ENCODE peak calls at places on chromosomes 13 and 19, in six cellular contexts. S, J, B, Y, W and Z are unnamed samples. For H3K36me3, the result is how much of the 10 kb centered on the place peaks cover.

GRCh38 chr13:103351035-103351828 is 285.0 kb upstream of the SLC10A2 start:
- DNase-seq in W (no peak), Y (no peak), S (no peak), B (peak), J (peak), Z (no peak)

GRCh38 chr19:56301152-56301551 is 13.5 kb downstream of the ZSCAN5A start:
- DNase-seq in W (no peak), S (no peak), J (no peak), Y (no peak), B (no peak), Z (no peak)

GRCh38 chr13:48909088-48909389 is 66.7 kb upstream of the FNDC3A start:
- DNase-seq in J (no peak), S (no peak), Y (no peak), W (peak), B (no peak), Z (no peak)

GRCh38 chr13:97113231-97114001 is 108.7 kb upstream of the MBNL2 start:
- DNase-seq in Y (no peak), J (no peak), B (peak), S (no peak), W (peak), Z (no peak)

GRCh38 chr19:18006895-18007604 is 920 bp upstream of the ARRDC2 start:
- DNase-seq in B (peak), W (peak), J (peak), Y (no peak), S (peak), Z (peak)

GRCh38 chr13:46850214-46850613 is 46.6 kb downstream of the HTR2A start:
- DNase-seq in Y (no peak), W (no peak), B (peak), S (no peak), J (peak), Z (no peak)

GRCh38 chr13:77475345-77476084 is 60.0 kb upstream of the SCEL start:
- DNase-seq in S (no peak), B (no peak), W (no peak), J (no peak), Y (no peak), Z (no peak)

GRCh38 chr13:64723735-64724134 is 2506.4 kb downstream of the PCDH9 start:
- DNase-seq in J (peak), S (peak), W (no peak), Y (no peak), B (peak), Z (no peak)

GRCh38 chr13:54029226-54029625 is 1000.6 kb downstream of the OLFM4 start:
- DNase-seq in B (peak), W (no peak), Y (no peak), J (no peak), S (no peak), Z (no peak)

GRCh38 chr19:18109731-18110671 is 12.4 kb downstream of the MAST3 start:
- DNase-seq in J (no peak), W (peak), B (no peak), S (peak), Y (no peak), Z (no peak)

GRCh38 chr19:3160219-3160618 is 18.4 kb upstream of the S1PR4 start:
- DNase-seq in B (no peak), S (no peak), Y (no peak), J (no peak), W (no peak), Z (no peak)

GRCh38 chr19:18021121-18021755 is 13.3 kb downstream of the ARRDC2 start:
- DNase-seq in B (peak), Y (peak), W (peak), S (no peak), J (peak), Z (no peak)

GRCh38 chr13:30477346-30478235 is 11.9 kb upstream of the HMGB1 start:
- DNase-seq in B (no peak), Y (no peak), J (no peak), W (no peak), S (no peak), Z (no peak)

GRCh38 chr19:10114651-10115391 is 3.3 kb downstream of the P2RY11 start:
- DNase-seq in B (no peak), S (no peak), W (no peak), J (no peak), Y (no peak), Z (peak)

GRCh38 chr19:41531438-41532311 is 44.3 kb upstream of the CEACAM21 start:
- DNase-seq in W (peak), Y (peak), B (peak), S (no peak), J (peak), Z (no peak)

GRCh38 chr19:58571575-58571947 is 1.6 kb downstream of the MZF1 start:
- DNase-seq in W (peak), J (no peak), S (no peak), B (no peak), Y (no peak), Z (no peak)

GRCh38 chr13:113559901-113560644 is 24.5 kb upstream of the TFDP1 start:
- DNase-seq in B (no peak), S (no peak), J (no peak), W (no peak), Y (no peak), Z (peak)

GRCh38 chr19:56084835-56085536 is 36.1 kb downstream of the ZNF787 start:
- DNase-seq in S (no peak), W (no peak), J (no peak), B (no peak), Y (no peak), Z (no peak)

GRCh38 chr13:66532146-66532545 is 698.0 kb downstream of the PCDH9 start:
- DNase-seq in Y (no peak), B (peak), J (peak), S (no peak), W (no peak), Z (no peak)

GRCh38 chr13:79775830-79776229 is 294.9 kb downstream of the NDFIP2 start:
- DNase-seq in W (no peak), B (peak), S (peak), Y (no peak), J (peak), Z (no peak)

GRCh38 chr19:15717781-15718180 is 10.0 kb upstream of the OR10H2 start:
- DNase-seq in W (no peak), B (no peak), Y (no peak), J (no peak), S (no peak), Z (no peak)

GRCh38 chr13:68056816-68057710 is 826.9 kb upstream of the PCDH9 start:
- DNase-seq in W (no peak), S (peak), J (peak), B (peak), Y (no peak), Z (no peak)

GRCh38 chr13:112851107-112852046 is 117.6 kb upstream of the MCF2L start:
- DNase-seq in J (no peak), W (no peak), Y (no peak), B (no peak), S (no peak), Z (no peak)

GRCh38 chr13:75666646-75667351 is 30.7 kb downstream of the LMO7 start:
- DNase-seq in S (no peak), B (peak), Y (no peak), J (peak), W (no peak), Z (no peak)

GRCh38 chr13:75618308-75618707 is 17.8 kb upstream of the LMO7 start:
- DNase-seq in J (no peak), Y (no peak), W (no peak), B (no peak), S (no peak), Z (no peak)

GRCh38 chr19:16180611-16181010 is 4.6 kb upstream of the FAM32A start:
- DNase-seq in S (no peak), W (no peak), J (peak), B (peak), Y (no peak), Z (no peak)

GRCh38 chr19:54489766-54490165 is 12.9 kb upstream of the LAIR2 start:
- DNase-seq in B (no peak), S (no peak), W (no peak), J (no peak), Y (no peak), Z (no peak)

GRCh38 chr13:52827839-52828238 is 20.6 kb downstream of the PCDH8 start:
- DNase-seq in W (no peak), Y (no peak), S (no peak), J (no peak), B (no peak), Z (no peak)

GRCh38 chr13:102141625-102142472 is 260.0 kb downstream of the FGF14 start:
- DNase-seq in B (peak), J (no peak), Y (no peak), W (no peak), S (peak), Z (no peak)

GRCh38 chr13:78468546-78469060 is 134.7 kb downstream of the POU4F1 start:
- DNase-seq in S (no peak), W (no peak), B (no peak), Y (no peak), J (no peak), Z (no peak)

GRCh38 chr19:4062576-4063368 is 3.9 kb downstream of the ZBTB7A start:
- DNase-seq in W (no peak), S (no peak), Y (no peak), B (no peak), J (no peak), Z (no peak)

GRCh38 chr19:55446060-55446459 is 3.0 kb upstream of the SHISA7 start:
- DNase-seq in J (no peak), B (no peak), S (peak), Y (no peak), W (no peak), Z (no peak)

GRCh38 chr19:19552811-19553210 is 14.7 kb downstream of the CILP2 start:
- DNase-seq in B (peak), Y (no peak), J (peak), S (no peak), W (no peak), Z (no peak)

GRCh38 chr13:33730147-33730546 is 87.8 kb upstream of the RFC3 start:
- DNase-seq in S (no peak), Y (no peak), W (no peak), J (no peak), B (no peak), Z (no peak)

GRCh38 chr19:10353793-10354391 is 14.5 kb upstream of the ICAM3 start:
- DNase-seq in Y (no peak), S (no peak), J (peak), W (peak), B (peak), Z (no peak)

GRCh38 chr19:3818479-3818878 is 32.3 kb upstream of the MATK start:
- DNase-seq in J (peak), Y (no peak), S (no peak), B (peak), W (no peak), Z (no peak)

GRCh38 chr19:48837081-48837524 is 812 bp upstream of the HSD17B14 start:
- DNase-seq in Y (peak), W (peak), J (peak), B (peak), S (no peak), Z (no peak)

GRCh38 chr19:33785795-33786194 is 10.9 kb upstream of the KCTD15 start:
- DNase-seq in Y (no peak), W (no peak), J (no peak), B (peak), S (no peak), Z (no peak)

GRCh38 chr13:27053902-27054595 is 117.6 kb downstream of the USP12 start:
- DNase-seq in J (peak), Y (no peak), B (peak), S (no peak), W (no peak), Z (no peak)

GRCh38 chr19:44764975-44765948 is 12.4 kb upstream of the CBLC start:
- DNase-seq in Y (no peak), W (no peak), B (no peak), S (peak), J (no peak), Z (no peak)
- H3K27ac ChIP-seq in Y (no peak), W (peak), B (no peak), S (peak), J (no peak), Z (no peak)

GRCh38 chr19:1430201-1430621 is 8.0 kb upstream of the RPS15 start:
- DNase-seq in J (no peak), Y (no peak), W (no peak), S (no peak), B (no peak), Z (no peak)
- H3K36me3 ChIP-seq in J (half or more), Y (half or more), W (under half), S (half or more), B (under half), Z (under half)

GRCh38 chr13:109737046-109737573 is 49.3 kb downstream of the IRS2 start:
- DNase-seq in Y (no peak), J (no peak), B (no peak), S (no peak), W (no peak), Z (peak)

GRCh38 chr13:109737606-109738005 is 48.8 kb downstream of the IRS2 start:
- DNase-seq in J (no peak), B (peak), W (no peak), Y (no peak), S (no peak), Z (no peak)

GRCh38 chr13:109740721-109741120 is 45.7 kb downstream of the IRS2 start:
- DNase-seq in Y (no peak), B (no peak), S (no peak), J (no peak), W (no peak), Z (peak)

GRCh38 chr13:109740121-109740520 is 46.3 kb downstream of the IRS2 start:
- DNase-seq in J (no peak), B (no peak), S (no peak), Y (no peak), W (no peak), Z (peak)

DNA sequence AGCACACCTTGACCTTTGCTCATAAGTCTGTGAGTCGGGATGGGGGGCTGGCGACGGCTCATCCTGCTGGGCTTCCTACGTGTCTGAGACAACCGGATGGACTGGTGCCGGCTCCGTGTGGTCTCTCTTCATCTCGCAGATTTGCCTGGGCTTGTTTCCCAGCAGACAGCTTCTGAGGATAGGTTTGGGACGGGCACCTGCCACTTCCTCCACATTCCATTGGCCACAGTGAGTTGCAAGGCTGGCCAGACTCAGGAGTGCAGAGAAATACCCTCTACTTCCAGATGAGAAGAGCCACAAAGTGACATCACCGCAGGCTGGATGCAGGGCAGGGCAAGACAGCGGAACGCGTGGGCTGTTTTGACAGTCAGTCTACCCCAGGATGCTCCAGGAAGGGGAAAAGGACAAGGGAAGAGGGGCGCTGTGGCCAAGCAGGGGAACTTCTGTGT is 48.1 kb downstream of the IRS2 start:
- DNase-seq in Y (no peak), B (no peak), W (no peak), S (no peak), J (no peak), Z (peak)
- TF ChIP-seq CTCF in Y (no peak), B (no peak), W (no peak), S (no peak), J (no peak), Z (no peak)

GRCh38 chr13:29137016-29137415 is 316.9 kb downstream of the MTUS2 start:
- DNase-seq in S (no peak), B (no peak), J (no peak), Y (no peak), W (no peak), Z (no peak)
- H3K27ac ChIP-seq in S (no peak), B (no peak), J (no peak), Y (no peak), W (no peak), Z (no peak)

DNA sequence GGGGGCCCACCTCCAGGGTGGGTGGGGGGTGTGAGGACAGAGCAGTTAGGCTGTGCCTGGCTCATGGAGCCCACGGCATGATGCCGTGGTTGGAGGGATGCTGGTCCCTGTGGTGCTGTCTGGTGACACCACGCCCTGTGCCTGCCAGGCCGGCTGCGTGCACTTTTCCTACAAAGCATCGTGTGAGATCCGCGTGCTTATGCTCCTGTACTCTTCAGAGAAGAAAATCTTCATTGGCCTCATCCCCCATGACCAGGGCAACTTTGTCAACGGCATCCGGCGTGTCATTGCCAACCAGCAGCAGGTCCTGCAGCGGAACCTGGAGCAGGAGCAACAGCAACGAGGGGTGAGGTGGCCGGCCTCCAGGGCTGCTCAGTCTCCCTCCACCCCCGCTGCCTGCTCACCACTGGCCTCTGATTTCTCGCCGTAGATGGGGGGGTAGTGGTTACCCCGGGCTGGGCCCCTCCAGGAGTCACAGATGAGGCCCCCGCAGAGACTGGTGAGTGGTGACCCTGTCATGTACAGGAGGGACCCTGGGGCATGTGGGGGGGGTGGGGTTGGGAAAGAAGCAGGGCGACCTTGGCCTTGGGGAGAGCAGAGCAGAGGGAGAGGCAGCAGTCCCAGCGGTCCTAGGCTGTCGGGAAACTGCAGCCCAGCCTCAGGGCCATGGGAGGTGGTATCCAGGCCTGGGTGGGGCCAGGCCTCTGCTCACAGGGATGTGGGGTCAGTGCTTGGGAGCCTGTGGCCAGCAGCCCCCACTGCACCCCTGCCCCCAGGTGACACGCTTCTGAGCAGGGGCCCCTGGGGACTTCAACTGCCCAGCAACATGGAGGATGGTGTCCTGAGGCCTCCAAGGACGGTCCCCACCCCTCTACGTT is 7.3 kb downstream of the PNKP start:
- DNase-seq in Y (no peak), B (no peak), J (no peak), W (peak), S (no peak), Z (no peak)
- H3K36me3 ChIP-seq in Y (half or more), B (half or more), J (half or more), W (under half), S (half or more), Z (under half)

GRCh38 chr19:8580710-8581281 is 3.6 kb upstream of the MYO1F start:
- DNase-seq in W (peak), J (peak), Y (peak), B (peak), S (peak), Z (no peak)

GRCh38 chr19:8589177-8589714 is 12.0 kb upstream of the MYO1F start:
- DNase-seq in J (no peak), W (no peak), S (no peak), B (no peak), Y (no peak), Z (no peak)

GRCh38 chr19:8585057-8585893 is 8.0 kb upstream of the MYO1F start:
- DNase-seq in S (no peak), B (no peak), W (no peak), J (no peak), Y (no peak), Z (no peak)

DNA sequence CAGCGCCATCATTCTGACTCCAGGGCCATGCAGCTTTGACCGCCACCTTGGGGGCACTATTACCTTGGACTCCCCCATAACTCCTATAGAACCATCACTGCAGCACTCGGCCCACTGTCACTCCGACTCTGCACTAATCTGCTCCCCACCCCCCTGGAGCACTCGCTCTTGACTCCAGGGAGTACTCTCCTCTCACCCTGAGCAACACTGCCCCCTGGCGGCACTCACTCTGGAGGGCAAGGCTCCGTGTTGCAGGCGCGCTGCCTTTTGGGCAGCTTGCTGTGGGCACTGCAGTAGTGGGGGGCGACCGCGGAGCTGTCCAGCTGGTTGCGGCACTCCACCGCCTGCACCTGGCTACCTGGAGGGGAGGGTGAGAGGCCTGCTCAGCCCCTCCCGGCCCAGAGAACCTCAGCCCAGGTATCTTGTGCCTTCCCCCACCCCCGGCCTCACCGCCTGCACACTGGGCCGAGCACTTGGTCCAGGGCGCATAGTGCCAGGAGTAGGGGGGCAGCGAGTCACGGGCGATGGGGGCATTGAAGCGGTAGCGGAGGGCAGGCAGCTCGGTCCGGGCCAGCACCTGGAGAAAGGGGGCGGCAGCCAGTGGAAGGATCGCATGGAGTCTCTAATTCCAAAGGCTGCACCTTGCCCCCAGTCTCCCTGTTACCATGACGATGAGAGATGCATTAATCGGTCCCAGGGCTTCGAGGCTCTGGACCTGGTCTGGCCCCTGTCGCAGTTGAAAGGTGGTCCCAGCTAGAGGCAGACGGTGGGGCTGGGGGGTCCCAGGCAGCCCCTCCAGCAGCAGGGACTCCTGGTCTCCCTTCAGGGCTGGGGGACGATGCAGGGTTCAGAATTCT is 8.9 kb upstream of the MYO1F start:
- DNase-seq in S (peak), J (no peak), W (no peak), B (peak), Y (no peak), Z (no peak)
- TF ChIP-seq CTCF in S (peak), J (peak), W (peak), B (peak), Y (peak), Z (peak)

GRCh38 chr13:41533266-41533665 is 75.9 kb downstream of the RGCC start:
- DNase-seq in Y (no peak), B (no peak), J (no peak), W (no peak), S (no peak), Z (no peak)

GRCh38 chr13:41528021-41528420 is 70.7 kb downstream of the RGCC start:
- DNase-seq in W (no peak), Y (no peak), J (no peak), S (no peak), B (no peak), Z (peak)

DNA sequence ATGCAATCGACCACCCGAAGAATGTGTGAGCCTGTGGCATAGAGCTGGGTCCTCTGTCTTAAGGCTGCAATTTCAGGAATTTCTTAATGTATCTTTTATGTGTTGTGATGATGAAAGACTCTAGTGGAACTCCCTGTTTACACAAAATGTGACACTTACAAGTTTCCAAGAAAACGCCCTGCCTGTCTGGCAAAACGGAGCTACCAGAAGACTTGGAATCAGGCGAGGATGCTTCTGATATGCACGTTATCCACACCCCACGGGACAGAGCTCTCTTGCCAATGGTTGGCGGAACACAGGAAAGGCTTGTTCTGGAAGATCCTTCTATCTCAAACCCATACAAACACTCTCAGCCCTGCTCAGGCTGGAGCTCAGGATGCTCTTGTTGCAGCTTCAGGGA is 76.3 kb downstream of the RGCC start:
- DNase-seq in Y (no peak), W (no peak), B (no peak), S (no peak), J (no peak), Z (peak)
- H3K27ac ChIP-seq in Y (no peak), W (no peak), B (no peak), S (no peak), J (no peak), Z (peak)